ENCODE peak calls at places on chromosomes 3 and 15, in seven cellular contexts. One of them, this sample, is unnamed.

GRCh38 chr3:132167870-132168269 is 133.1 kb upstream of the CPNE4 start:
- DNase-seq in IMR-90: no peak
- DNase-seq in HFFc6: no peak
- DNase-seq in tibial nerve: no peak
- DNase-seq in CD4-positive, alpha-beta T cell: no peak
- DNase-seq in pancreas: no peak
- DNase-seq in stomach: no peak
- DNase-seq in this sample: no peak

GRCh38 chr15:52440414-52440813 is 88.3 kb downstream of the MYO5A start:
- DNase-seq in stomach: no peak
- DNase-seq in HFFc6: no peak
- DNase-seq in IMR-90: peak; percentile 42
- DNase-seq in tibial nerve: no peak
- DNase-seq in CD4-positive, alpha-beta T cell: no peak
- DNase-seq in pancreas: no peak
- DNase-seq in this sample: no peak

GRCh38 chr3:175270199-175270837 is 411.2 kb downstream of the NAALADL2 start:
- DNase-seq in pancreas: no peak
- DNase-seq in CD4-positive, alpha-beta T cell: no peak
- DNase-seq in IMR-90: peak; percentile 62
- DNase-seq in tibial nerve: no peak
- DNase-seq in HFFc6: peak; percentile 74
- DNase-seq in stomach: no peak
- DNase-seq in this sample: peak; percentile 33

GRCh38 chr3:161489390-161489789 is 7.2 kb upstream of the OTOL1 start:
- DNase-seq in HFFc6: no peak
- DNase-seq in stomach: no peak
- DNase-seq in CD4-positive, alpha-beta T cell: no peak
- DNase-seq in IMR-90: no peak
- DNase-seq in pancreas: no peak
- DNase-seq in tibial nerve: no peak
- DNase-seq in this sample: no peak

GRCh38 chr3:54322354-54322753 is 200.0 kb downstream of the CACNA2D3 start:
- DNase-seq in tibial nerve: no peak
- DNase-seq in pancreas: peak; percentile 65
- DNase-seq in stomach: peak; percentile 81
- DNase-seq in HFFc6: no peak
- DNase-seq in CD4-positive, alpha-beta T cell: no peak
- DNase-seq in IMR-90: no peak
- DNase-seq in this sample: no peak

GRCh38 chr15:99956022-99956775 is 223.0 kb upstream of the LYSMD4 start:
- DNase-seq in pancreas: no peak
- DNase-seq in tibial nerve: no peak
- DNase-seq in HFFc6: no peak
- DNase-seq in IMR-90: no peak
- DNase-seq in CD4-positive, alpha-beta T cell: no peak
- DNase-seq in stomach: no peak
- DNase-seq in this sample: no peak

GRCh38 chr15:74957301-74958035 is 896 bp upstream of the RPP25 start:
- DNase-seq in stomach: no peak
- DNase-seq in pancreas: peak; percentile 64
- DNase-seq in HFFc6: no peak
- DNase-seq in CD4-positive, alpha-beta T cell: no peak
- DNase-seq in IMR-90: no peak
- DNase-seq in tibial nerve: no peak
- DNase-seq in this sample: no peak

GRCh38 chr3:184230603-184231528 is 1.5 kb downstream of the VWA5B2 start:
- DNase-seq in IMR-90: no peak
- DNase-seq in pancreas: peak; percentile 59
- DNase-seq in tibial nerve: no peak
- DNase-seq in stomach: peak; percentile 43
- DNase-seq in HFFc6: no peak
- DNase-seq in CD4-positive, alpha-beta T cell: no peak
- DNase-seq in this sample: no peak

GRCh38 chr3:128709506-128710210 is 16.3 kb upstream of the RAB7A start:
- DNase-seq in pancreas: no peak
- DNase-seq in IMR-90: no peak
- DNase-seq in CD4-positive, alpha-beta T cell: no peak
- DNase-seq in HFFc6: no peak
- DNase-seq in tibial nerve: no peak
- DNase-seq in stomach: peak; percentile 28
- DNase-seq in this sample: no peak

GRCh38 chr15:100520132-100520921 is 8.4 kb downstream of the CERS3 start:
- DNase-seq in IMR-90: no peak
- DNase-seq in pancreas: no peak
- DNase-seq in stomach: no peak
- DNase-seq in CD4-positive, alpha-beta T cell: no peak
- DNase-seq in tibial nerve: no peak
- DNase-seq in HFFc6: no peak
- DNase-seq in this sample: no peak

GRCh38 chr3:152398495-152398894 is 129.8 kb downstream of the MBNL1 start:
- DNase-seq in HFFc6: no peak
- DNase-seq in stomach: no peak
- DNase-seq in pancreas: no peak
- DNase-seq in tibial nerve: no peak
- DNase-seq in IMR-90: no peak
- DNase-seq in CD4-positive, alpha-beta T cell: no peak
- DNase-seq in this sample: no peak

GRCh38 chr3:182789371-182789770 is 3.9 kb upstream of the ATP11B start:
- DNase-seq in HFFc6: no peak
- DNase-seq in pancreas: no peak
- DNase-seq in IMR-90: peak; percentile 18
- DNase-seq in CD4-positive, alpha-beta T cell: no peak
- DNase-seq in tibial nerve: no peak
- DNase-seq in stomach: no peak
- DNase-seq in this sample: no peak

GRCh38 chr3:30319713-30320112 is 286.7 kb upstream of the TGFBR2 start:
- DNase-seq in pancreas: no peak
- DNase-seq in tibial nerve: no peak
- DNase-seq in stomach: no peak
- DNase-seq in IMR-90: peak; percentile 57
- DNase-seq in CD4-positive, alpha-beta T cell: peak; percentile 4
- DNase-seq in HFFc6: peak; percentile 63
- DNase-seq in this sample: no peak

GRCh38 chr15:68252925-68253534 is 23.5 kb upstream of the CLN6 start:
- DNase-seq in HFFc6: peak; percentile 70
- DNase-seq in tibial nerve: no peak
- DNase-seq in CD4-positive, alpha-beta T cell: no peak
- DNase-seq in stomach: peak; percentile 37
- DNase-seq in pancreas: no peak
- DNase-seq in IMR-90: peak; percentile 85
- DNase-seq in this sample: peak; percentile 51

GRCh38 chr3:101184111-101184510 is 136.3 kb downstream of the IMPG2 start:
- DNase-seq in HFFc6: no peak
- DNase-seq in CD4-positive, alpha-beta T cell: no peak
- DNase-seq in stomach: no peak
- DNase-seq in IMR-90: no peak
- DNase-seq in pancreas: no peak
- DNase-seq in tibial nerve: no peak
- DNase-seq in this sample: no peak

GRCh38 chr3:160448845-160449659 is 534 bp downstream of the TRIM59 start:
- DNase-seq in IMR-90: peak; percentile 55
- DNase-seq in HFFc6: peak; percentile 15
- DNase-seq in stomach: no peak
- DNase-seq in tibial nerve: no peak
- DNase-seq in CD4-positive, alpha-beta T cell: no peak
- DNase-seq in pancreas: peak; percentile 53
- DNase-seq in this sample: no peak

GRCh38 chr3:47664519-47664918 is 85.9 kb upstream of the CSPG5 start:
- DNase-seq in CD4-positive, alpha-beta T cell: no peak
- DNase-seq in IMR-90: no peak
- DNase-seq in tibial nerve: no peak
- DNase-seq in pancreas: no peak
- DNase-seq in HFFc6: peak; percentile 9
- DNase-seq in stomach: no peak
- DNase-seq in this sample: no peak

GRCh38 chr3:194262345-194263305 is 88.5 kb downstream of the CPN2 start:
- DNase-seq in CD4-positive, alpha-beta T cell: no peak
- DNase-seq in HFFc6: no peak
- DNase-seq in IMR-90: no peak
- DNase-seq in stomach: no peak
- DNase-seq in pancreas: no peak
- DNase-seq in tibial nerve: no peak
- DNase-seq in this sample: no peak

GRCh38 chr3:53804697-53805462 is 41.3 kb downstream of the CHDH start:
- DNase-seq in HFFc6: peak; percentile 86
- DNase-seq in stomach: no peak
- DNase-seq in IMR-90: peak; percentile 80
- DNase-seq in pancreas: no peak
- DNase-seq in tibial nerve: no peak
- DNase-seq in CD4-positive, alpha-beta T cell: no peak
- DNase-seq in this sample: peak; percentile 34

GRCh38 chr3:133890972-133891644 is 4.6 kb downstream of the RAB6B start:
- DNase-seq in CD4-positive, alpha-beta T cell: no peak
- DNase-seq in tibial nerve: no peak
- DNase-seq in IMR-90: no peak
- DNase-seq in HFFc6: no peak
- DNase-seq in pancreas: no peak
- DNase-seq in stomach: no peak
- DNase-seq in this sample: no peak

GRCh38 chr3:62670351-62670750 is 204.9 kb downstream of the CADPS start:
- DNase-seq in IMR-90: no peak
- DNase-seq in tibial nerve: no peak
- DNase-seq in pancreas: no peak
- DNase-seq in HFFc6: no peak
- DNase-seq in CD4-positive, alpha-beta T cell: no peak
- DNase-seq in stomach: no peak
- DNase-seq in this sample: no peak

GRCh38 chr3:196966526-196967401 is 1.9 kb downstream of the PIGZ start:
- DNase-seq in stomach: no peak
- DNase-seq in tibial nerve: no peak
- DNase-seq in pancreas: no peak
- DNase-seq in CD4-positive, alpha-beta T cell: no peak
- DNase-seq in IMR-90: no peak
- DNase-seq in HFFc6: no peak
- DNase-seq in this sample: no peak

GRCh38 chr3:29011441-29011840 is 269.4 kb upstream of the RBMS3 start:
- DNase-seq in tibial nerve: no peak
- DNase-seq in CD4-positive, alpha-beta T cell: no peak
- DNase-seq in pancreas: no peak
- DNase-seq in IMR-90: no peak
- DNase-seq in stomach: no peak
- DNase-seq in HFFc6: no peak
- DNase-seq in this sample: no peak

DNA sequence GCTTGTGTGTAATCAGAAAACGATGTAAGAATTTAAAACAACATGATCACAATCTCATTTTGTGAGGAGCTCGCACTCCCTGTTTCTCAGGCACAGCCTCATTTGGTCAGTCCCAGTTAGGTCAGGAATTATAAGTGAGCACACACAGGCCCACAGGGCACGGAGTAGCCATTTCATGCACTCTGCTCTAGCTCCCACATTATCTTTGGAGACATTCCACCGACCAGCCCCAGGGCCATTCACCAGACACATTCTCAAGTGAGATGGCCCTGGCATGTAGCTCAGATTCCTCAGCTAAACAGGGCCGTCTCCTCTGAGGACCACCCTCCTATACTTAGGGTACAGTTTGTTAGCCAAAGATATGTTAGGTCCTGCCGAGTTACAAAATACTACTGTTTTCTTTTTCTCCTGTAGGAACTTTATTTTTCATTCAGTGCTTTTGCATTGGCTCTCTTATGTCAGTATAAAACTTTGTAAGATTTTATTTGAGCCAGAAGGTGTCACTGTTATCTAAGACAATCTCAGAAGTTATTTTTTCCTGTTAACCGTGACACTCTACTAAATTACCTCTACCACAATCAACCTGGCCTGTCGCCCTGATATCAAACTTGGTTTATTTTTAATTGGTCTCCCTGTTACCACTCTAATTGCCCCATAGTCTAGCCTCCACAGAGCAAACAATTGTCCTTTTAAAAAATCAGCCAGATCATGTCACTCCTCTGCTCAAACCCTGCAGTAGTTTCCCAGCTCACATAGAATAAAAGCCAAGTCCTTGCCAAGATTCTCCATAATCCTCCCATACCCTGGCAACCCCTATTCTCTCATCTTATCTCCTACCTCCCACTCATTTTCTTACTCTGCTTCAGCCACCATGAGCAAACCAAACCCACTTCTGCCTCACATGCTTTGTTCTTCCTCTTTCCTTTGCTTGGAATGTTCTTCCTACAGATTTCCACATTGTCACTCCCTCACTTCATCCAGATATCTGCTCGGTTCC is 105.7 kb downstream of the PPP2R3A start:
- DNase-seq in CD4-positive, alpha-beta T cell: no peak
- DNase-seq in pancreas: no peak
- DNase-seq in HFFc6: peak; percentile 93
- DNase-seq in IMR-90: peak; percentile 27
- DNase-seq in stomach: no peak
- DNase-seq in tibial nerve: no peak
- DNase-seq in this sample: peak; percentile 32
- TF ChIP-seq CTCF in CD4-positive, alpha-beta T cell: no peak
- TF ChIP-seq CTCF in pancreas: no peak
- TF ChIP-seq CTCF in HFFc6: peak; percentile 63
- TF ChIP-seq CTCF in IMR-90: no peak
- TF ChIP-seq CTCF in stomach: no peak
- TF ChIP-seq CTCF in tibial nerve: peak; percentile 30
- TF ChIP-seq CTCF in this sample: peak; percentile 13

GRCh38 chr3:98843301-98843959 is 58.1 kb downstream of the DCBLD2 start:
- DNase-seq in stomach: no peak
- DNase-seq in pancreas: no peak
- DNase-seq in IMR-90: no peak
- DNase-seq in CD4-positive, alpha-beta T cell: no peak
- DNase-seq in tibial nerve: no peak
- DNase-seq in HFFc6: peak; percentile 49
- DNase-seq in this sample: peak; percentile 9
- TF ChIP-seq CTCF in stomach: no peak
- TF ChIP-seq CTCF in pancreas: no peak
- TF ChIP-seq CTCF in IMR-90: no peak
- TF ChIP-seq CTCF in CD4-positive, alpha-beta T cell: no peak
- TF ChIP-seq CTCF in tibial nerve: no peak
- TF ChIP-seq CTCF in HFFc6: no peak
- TF ChIP-seq CTCF in this sample: no peak

DNA sequence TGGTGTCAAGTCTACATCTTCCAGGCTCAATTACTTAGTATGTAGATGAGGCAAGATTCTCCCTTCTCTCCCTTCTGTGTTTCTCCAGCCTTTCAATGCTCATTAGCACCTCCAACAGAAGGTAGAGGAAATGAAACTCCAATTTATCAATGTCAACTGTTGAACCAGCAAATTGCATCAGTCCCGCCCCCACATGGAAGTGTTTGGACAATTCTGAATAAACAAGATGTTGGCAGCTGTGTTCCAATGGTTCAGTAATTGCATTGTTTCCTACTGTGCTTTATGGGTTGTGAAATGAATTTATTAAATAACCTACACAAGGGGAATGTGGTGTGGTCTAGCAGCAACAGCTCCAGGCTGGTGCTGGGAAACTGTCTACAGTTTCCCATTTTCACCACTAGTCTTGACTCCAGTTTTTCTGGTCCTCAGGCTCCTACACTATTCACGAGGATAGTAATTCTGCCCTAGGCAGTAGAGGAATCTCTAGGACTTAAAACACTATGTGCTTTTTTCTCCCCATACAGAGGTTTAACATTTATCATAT is 91.9 kb downstream of the MB21D2 start:
- DNase-seq in IMR-90: peak; percentile 69
- DNase-seq in HFFc6: no peak
- DNase-seq in pancreas: no peak
- DNase-seq in CD4-positive, alpha-beta T cell: no peak
- DNase-seq in stomach: no peak
- DNase-seq in tibial nerve: no peak
- DNase-seq in this sample: no peak
- TF ChIP-seq CTCF in IMR-90: peak; percentile 15
- TF ChIP-seq CTCF in HFFc6: peak; percentile 56
- TF ChIP-seq CTCF in pancreas: no peak
- TF ChIP-seq CTCF in CD4-positive, alpha-beta T cell: no peak
- TF ChIP-seq CTCF in stomach: peak; percentile 7
- TF ChIP-seq CTCF in tibial nerve: peak; percentile 13
- TF ChIP-seq CTCF in this sample: no peak

GRCh38 chr3:116102037-116102436 is 343.2 kb downstream of the LSAMP start:
- DNase-seq in HFFc6: no peak
- DNase-seq in tibial nerve: no peak
- DNase-seq in CD4-positive, alpha-beta T cell: no peak
- DNase-seq in pancreas: no peak
- DNase-seq in IMR-90: no peak
- DNase-seq in stomach: no peak
- DNase-seq in this sample: no peak
- TF ChIP-seq CTCF in HFFc6: no peak
- TF ChIP-seq CTCF in tibial nerve: no peak
- TF ChIP-seq CTCF in CD4-positive, alpha-beta T cell: no peak
- TF ChIP-seq CTCF in pancreas: no peak
- TF ChIP-seq CTCF in IMR-90: peak; percentile 22
- TF ChIP-seq CTCF in stomach: no peak
- TF ChIP-seq CTCF in this sample: no peak

This sample was measured in retinal pigment epithelial cell.